ENCODE peak calls at places on chromosomes 12 and 14, in nine cellular contexts. G is hepatocyte, Q is GM23338, M is PC-3, W is GM23248, D is HCT116, R is MM.1S, P is neural progenitor cell, U is SK-N-SH. I is an unnamed sample.

GRCh38 chr12:1130164-1130563 is 139.1 kb downstream of the ERC1 start:
- DNase-seq in G (peak; percentile 65), Q (no peak), M (peak; percentile 30), W (no peak), D (peak; percentile 78), R (no peak), P (no peak), U (no peak), I (no peak)

GRCh38 chr12:59736786-59737185 is 141.0 kb downstream of the SLC16A7 start:
- DNase-seq in G (peak; percentile 35), Q (no peak), M (peak; percentile 81), W (peak; percentile 90), D (no peak), R (no peak), P (no peak), U (no peak), I (no peak)

GRCh38 chr14:106094654-106095189 is 568.3 kb downstream of the TMEM121 start:
- DNase-seq in G (no peak), Q (no peak), M (no peak), W (no peak), D (no peak), R (no peak), P (peak; percentile 7), U (no peak), I (no peak)

GRCh38 chr12:131860472-131861260 is 32.5 kb downstream of the MMP17 start:
- DNase-seq in G (peak; percentile 90), Q (peak; percentile 81), M (peak; percentile 95), W (peak; percentile 87), D (peak; percentile 44), R (no peak), P (peak; percentile 60), U (peak; percentile 69), I (no peak)

GRCh38 chr12:77299001-77299400 is 233.6 kb upstream of the E2F7 start:
- DNase-seq in G (no peak), Q (no peak), M (no peak), W (peak; percentile 37), D (no peak), R (no peak), P (no peak), U (no peak), I (no peak)

GRCh38 chr14:92122351-92122677 is 545 bp downstream of the CPSF2 start:
- DNase-seq in G (no peak), Q (peak; percentile 52), M (peak; percentile 7), W (peak; percentile 66), D (no peak), R (peak; percentile 26), P (peak; percentile 69), U (no peak), I (peak; percentile 39)

GRCh38 chr12:118377891-118378470 is 1.6 kb downstream of the SUDS3 start:
- DNase-seq in G (peak; percentile 43), Q (peak; percentile 48), M (peak; percentile 86), W (peak; percentile 71), D (peak; percentile 22), R (peak; percentile 32), P (peak; percentile 50), U (peak; percentile 73), I (peak; percentile 68)

GRCh38 chr12:106089935-106090334 is 48.8 kb downstream of the NUAK1 start:
- DNase-seq in G (no peak), Q (no peak), M (no peak), W (no peak), D (no peak), R (no peak), P (no peak), U (no peak), I (no peak)

GRCh38 chr14:102949801-102950451 is 27.5 kb downstream of the AMN start:
- DNase-seq in G (no peak), Q (no peak), M (peak; percentile 21), W (peak; percentile 25), D (no peak), R (no peak), P (no peak), U (no peak), I (no peak)

GRCh38 chr14:102947321-102948103 is 25.0 kb downstream of the AMN start:
- DNase-seq in G (no peak), Q (no peak), M (no peak), W (no peak), D (no peak), R (no peak), P (no peak), U (no peak), I (no peak)

GRCh38 chr14:102948698-102949061 is 26.2 kb downstream of the AMN start:
- DNase-seq in G (no peak), Q (no peak), M (no peak), W (no peak), D (no peak), R (no peak), P (no peak), U (no peak), I (no peak)

GRCh38 chr14:102951034-102951433 is 28.6 kb downstream of the AMN start:
- DNase-seq in G (no peak), Q (no peak), M (no peak), W (no peak), D (no peak), R (no peak), P (no peak), U (no peak), I (no peak)

GRCh38 chr14:102949062-102949800 is 26.8 kb downstream of the AMN start:
- DNase-seq in G (no peak), Q (no peak), M (peak; percentile 9), W (peak; percentile 42), D (no peak), R (no peak), P (no peak), U (no peak), I (peak; percentile 61)
- H3K36me3 ChIP-seq in G (no peaks in the 10 kb centered on the region), Q (peaks cover 25% of the 10 kb centered on the region), M (peaks cover 44% of the 10 kb centered on the region), W (peaks cover 54% of the 10 kb centered on the region), D (peaks cover 33% of the 10 kb centered on the region), R (no peaks in the 10 kb centered on the region), P (no peaks in the 10 kb centered on the region), U (peaks cover 88% of the 10 kb centered on the region), I (no peaks in the 10 kb centered on the region)

DNA sequence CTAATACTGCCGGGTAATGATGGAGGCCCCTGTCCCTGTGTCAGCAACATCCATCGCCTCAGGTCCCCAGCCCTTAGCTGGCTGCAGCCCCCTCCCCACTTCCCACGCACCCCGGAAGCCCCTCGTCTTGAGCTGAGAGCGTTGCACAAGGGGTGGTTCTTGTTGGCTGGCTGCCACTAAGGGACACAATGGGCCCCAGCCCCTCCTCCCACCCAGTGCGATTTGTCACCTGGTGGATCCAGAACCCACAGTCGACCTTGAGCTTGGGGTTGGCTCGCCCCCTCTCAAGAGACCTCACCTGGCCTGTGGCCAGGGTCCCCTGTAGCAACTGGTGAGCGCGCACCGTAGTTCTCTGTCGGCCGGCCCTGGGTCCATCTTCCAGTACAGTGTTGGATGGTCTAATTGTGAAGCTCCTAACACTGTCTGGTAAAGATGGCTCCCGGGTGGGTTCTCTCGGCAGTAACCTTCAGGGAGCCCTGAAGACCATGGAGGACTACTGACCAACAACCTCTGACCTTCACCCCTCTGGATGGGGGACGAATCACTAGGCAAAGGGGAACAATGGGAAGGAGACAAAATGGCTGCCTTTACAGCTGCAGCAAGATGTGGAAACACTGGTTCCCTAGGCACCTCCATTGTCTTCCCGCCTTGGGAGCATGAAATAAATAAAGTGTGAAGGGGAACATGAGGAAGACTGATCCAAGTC is 6.6 kb downstream of the PHB2 start:
- DNase-seq in G (peak; percentile 71), Q (no peak), M (no peak), W (no peak), D (no peak), R (peak; percentile 5), P (no peak), U (peak; percentile 24), I (no peak)
- H3K27ac ChIP-seq in G (peak overlapping the region; percentile 100), Q (peak overlapping the region; percentile 98), M (no peak overlapping the region), W (no peak overlapping the region), D (peak overlapping the region; percentile 97), R (peak overlapping the region; percentile 48), P (no peak overlapping the region), U (no peak overlapping the region), I (peak overlapping the region; percentile 64)

DNA sequence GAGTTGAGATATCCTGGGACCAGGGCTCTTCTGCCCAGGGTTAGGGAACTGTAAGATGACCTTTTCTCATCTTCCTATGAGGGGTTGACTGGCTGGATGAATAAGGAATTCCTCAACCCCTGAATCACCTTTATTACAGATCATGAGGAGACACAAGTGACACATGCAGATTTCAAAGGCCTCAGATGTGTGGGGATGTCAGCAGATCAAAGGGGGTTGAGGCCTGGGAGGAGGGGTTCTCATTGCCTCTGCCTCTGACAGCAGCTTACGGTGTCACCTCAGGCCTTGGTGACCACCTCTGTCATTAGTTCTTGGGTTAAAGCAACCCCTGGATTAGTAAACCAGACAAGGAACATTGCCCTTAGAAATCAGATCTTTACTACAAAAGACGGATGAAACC is 2.1 kb upstream of the KRT72 start:
- DNase-seq in G (no peak), Q (no peak), M (peak; percentile 26), W (peak; percentile 52), D (peak; percentile 19), R (no peak), P (no peak), U (no peak), I (no peak)
- TF ChIP-seq EZH2phosphoT487 in G (no peak), Q (no peak), M (no peak), W (no peak), D (no peak), R (no peak), P (no peak), U (no peak), I (no peak)

GRCh38 chr12:8947737-8948136 is 1.7 kb downstream of the M6PR start:
- DNase-seq in G (no peak), Q (no peak), M (no peak), W (peak; percentile 4), D (no peak), R (no peak), P (no peak), U (no peak), I (peak; percentile 22)

GRCh38 chr12:8941691-8942478 is 7.6 kb downstream of the M6PR start:
- DNase-seq in G (no peak), Q (peak; percentile 24), M (no peak), W (no peak), D (no peak), R (no peak), P (no peak), U (no peak), I (no peak)

GRCh38 chr12:8948711-8949524 is 527 bp downstream of the M6PR start:
- DNase-seq in G (peak; percentile 44), Q (peak; percentile 33), M (peak; percentile 2), W (peak; percentile 84), D (no peak), R (peak; percentile 27), P (peak; percentile 75), U (peak; percentile 23), I (peak; percentile 48)

GRCh38 chr12:8946733-8947132 is 2.7 kb downstream of the M6PR start:
- DNase-seq in G (no peak), Q (no peak), M (no peak), W (no peak), D (no peak), R (no peak), P (no peak), U (no peak), I (no peak)

DNA sequence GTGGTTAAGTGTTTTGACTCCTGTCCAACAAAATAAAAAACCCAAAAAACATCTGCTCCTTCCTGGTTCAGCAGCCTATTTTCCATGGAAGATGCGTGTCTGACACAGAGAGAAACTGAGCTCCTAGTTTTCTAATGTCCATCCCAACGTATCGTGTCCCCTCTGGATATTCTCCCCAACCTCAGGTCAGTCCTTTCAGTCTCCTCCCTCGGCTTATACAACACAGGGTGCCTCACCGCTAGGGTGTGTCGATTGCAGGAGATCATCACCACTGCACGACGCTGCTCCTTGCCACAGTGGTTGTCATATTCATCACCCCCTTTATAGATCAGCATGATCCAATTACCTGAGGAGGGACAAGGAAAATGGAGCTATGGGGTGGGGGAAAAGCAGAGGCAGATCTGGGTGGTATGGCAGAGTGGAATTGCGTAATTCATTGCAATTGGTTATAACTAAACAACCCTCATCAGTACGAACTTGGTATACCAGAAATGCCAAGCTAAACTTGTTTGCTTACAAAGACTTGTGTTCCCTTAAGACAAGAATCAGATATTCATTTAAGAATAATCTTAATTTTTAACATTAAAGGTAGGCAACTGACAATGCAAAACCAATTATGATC is 5.8 kb downstream of the M6PR start:
- DNase-seq in G (no peak), Q (peak; percentile 30), M (no peak), W (no peak), D (no peak), R (no peak), P (no peak), U (no peak), I (no peak)
- H3K36me3 ChIP-seq in G (no peaks in the 10 kb centered on the region), Q (peaks cover 49% of the 10 kb centered on the region), M (peaks cover 23% of the 10 kb centered on the region), W (peaks cover 44% of the 10 kb centered on the region), D (peaks cover 29% of the 10 kb centered on the region), R (peaks cover 35% of the 10 kb centered on the region), P (no peaks in the 10 kb centered on the region), U (peaks cover 52% of the 10 kb centered on the region), I (peaks cover 71% of the 10 kb centered on the region)